ENCODE peak calls at places on chromosomes 13 and 19, in six cellular contexts. U, J, D, G, X and C are unnamed samples.

GRCh38 chr13:98451676-98452105 is 125.2 kb downstream of the STK24 start:
- DNase-seq in U (peak; percentile 58), D (no peak), G (peak; percentile 88), X (no peak), J (no peak), C (no peak)

GRCh38 chr13:66659291-66660012 is 570.7 kb downstream of the PCDH9 start:
- DNase-seq in J (no peak), G (no peak), U (no peak), X (no peak), D (no peak), C (no peak)

GRCh38 chr13:79796116-79796515 is 315.2 kb downstream of the NDFIP2 start:
- DNase-seq in X (no peak), G (no peak), D (no peak), J (no peak), U (no peak), C (no peak)

GRCh38 chr13:108728370-108728769 is 99.0 kb downstream of the MYO16 start:
- DNase-seq in J (no peak), D (no peak), U (no peak), X (no peak), G (no peak), C (no peak)

GRCh38 chr13:112693831-112694497 is 4.1 kb downstream of the ATP11A start:
- DNase-seq in G (peak; percentile 68), J (peak; percentile 87), X (no peak), D (no peak), U (no peak), C (no peak)

GRCh38 chr19:12666305-12667048 is at the start of the genes MAN2B1 and WDR83:
- DNase-seq in G (peak; percentile 90), U (peak; percentile 85), D (peak; percentile 63), X (peak; percentile 94), J (peak; percentile 75), C (peak; percentile 78)

GRCh38 chr19:49875801-49876421 is 1.2 kb downstream of the AKT1S1 start:
- DNase-seq in J (peak; percentile 32), G (peak; percentile 90), D (no peak), U (peak; percentile 79), X (peak; percentile 68), C (no peak)

GRCh38 chr13:26708007-26708297 is 52.6 kb downstream of the GPR12 start:
- DNase-seq in D (no peak), J (no peak), G (no peak), X (no peak), U (no peak), C (no peak)

GRCh38 chr13:30819136-30819875 is 84.0 kb downstream of the ALOX5AP start:
- DNase-seq in G (no peak), J (peak; percentile 45), X (no peak), D (no peak), U (no peak), C (no peak)

GRCh38 chr13:28273919-28274318 is 135.6 kb downstream of the PAN3 start:
- DNase-seq in G (no peak), X (no peak), J (no peak), U (no peak), D (no peak), C (no peak)

GRCh38 chr19:18117364-18117691 is 19.8 kb downstream of the MAST3 start:
- DNase-seq in D (no peak), G (no peak), X (no peak), J (no peak), U (no peak), C (no peak)

GRCh38 chr13:102700088-102701031 is 5.5 kb upstream of the METTL21C start:
- DNase-seq in D (no peak), X (no peak), J (no peak), G (no peak), U (no peak), C (no peak)

GRCh38 chr13:112522578-112522977 is 65.4 kb downstream of the TUBGCP3 start:
- DNase-seq in J (peak; percentile 10), D (no peak), X (no peak), G (no peak), U (no peak), C (no peak)

GRCh38 chr19:54955356-54955755 is 8.0 kb upstream of the NLRP7 start:
- DNase-seq in X (no peak), J (no peak), U (no peak), D (no peak), G (no peak), C (no peak)

GRCh38 chr19:45063851-45064801 is 12.2 kb downstream of the ZNF296 start:
- DNase-seq in X (no peak), J (no peak), G (no peak), D (no peak), U (no peak), C (no peak)

GRCh38 chr19:42267644-42268141 is 1.4 kb upstream of the CIC start:
- DNase-seq in G (peak; percentile 68), U (peak; percentile 35), D (no peak), X (no peak), J (no peak), C (no peak)

GRCh38 chr13:99311137-99311536 is 3.9 kb upstream of the GPR183 start:
- DNase-seq in D (no peak), X (no peak), J (no peak), U (no peak), G (no peak), C (no peak)

GRCh38 chr19:2294377-2295335 is 12.7 kb upstream of the PEAK3 start:
- DNase-seq in U (peak; percentile 60), J (no peak), G (peak; percentile 78), D (no peak), X (no peak), C (no peak)

GRCh38 chr19:38559428-38560401 is 58.0 kb downstream of the MAP4K1 start:
- DNase-seq in X (peak; percentile 77), D (no peak), U (no peak), J (peak; percentile 97), G (no peak), C (no peak)

GRCh38 chr13:24050796-24051715 is 109.5 kb upstream of the SPATA13 start:
- DNase-seq in G (no peak), D (no peak), U (no peak), X (no peak), J (peak; percentile 45), C (no peak)

GRCh38 chr19:55472463-55472862 is 4.0 kb upstream of the ZNF628 start:
- DNase-seq in G (no peak), X (no peak), D (no peak), J (peak; percentile 74), U (no peak), C (no peak)

GRCh38 chr13:91155512-91156114 is 191.9 kb upstream of the MIR17HG start:
- DNase-seq in D (no peak), X (no peak), J (peak; percentile 45), U (no peak), G (no peak), C (no peak)

GRCh38 chr19:34330116-34330515 is 34.9 kb upstream of the GPI start:
- DNase-seq in X (no peak), J (no peak), G (no peak), D (no peak), U (no peak), C (no peak)

GRCh38 chr13:51894239-51894638 is 32.5 kb downstream of the CCDC70 start:
- DNase-seq in J (no peak), U (no peak), D (no peak), X (no peak), G (no peak), C (no peak)

GRCh38 chr19:8361921-8362793 is 1.8 kb upstream of the ANGPTL4 start:
- DNase-seq in U (peak; percentile 97), D (no peak), G (peak; percentile 98), X (no peak), J (peak; percentile 100), C (no peak)